ENCODE peak calls at places on chromosome 7, in five cellular contexts. J is left lung, S is suprapubic skin, B is neural progenitor cell, K is uterus. W is an unnamed sample.

GRCh38 chr7:3673524-3673923 is 372.5 kb downstream of the SDK1 start:
- DNase-seq in J (no peak), S (no peak), B (peak; percentile 72), K (no peak), W (no peak)

GRCh38 chr7:93203496-93203895 is 22.8 kb downstream of the HEPACAM2 start:
- DNase-seq in J (no peak), S (no peak), B (no peak), K (no peak), W (no peak)

GRCh38 chr7:7272294-7272693 is 90.0 kb downstream of the C1GALT1 start:
- DNase-seq in J (no peak), S (no peak), B (no peak), K (no peak), W (no peak)

GRCh38 chr7:22561895-22562593 is 62.1 kb upstream of the STEAP1B start:
- DNase-seq in J (no peak), S (no peak), B (no peak), K (no peak), W (no peak)

GRCh38 chr7:150737265-150738055 is at the start of gene GIMAP5:
- DNase-seq in J (no peak), S (no peak), B (no peak), K (no peak), W (no peak)

GRCh38 chr7:3974329-3974728 is 673.3 kb downstream of the SDK1 start:
- DNase-seq in J (no peak), S (no peak), B (no peak), K (no peak), W (no peak)

GRCh38 chr7:115728518-115728917 is 302.0 kb downstream of the TFEC start:
- DNase-seq in J (no peak), S (no peak), B (peak; percentile 73), K (no peak), W (no peak)

GRCh38 chr7:83559887-83560286 is 89.1 kb downstream of the SEMA3E start:
- DNase-seq in J (no peak), S (no peak), B (no peak), K (no peak), W (no peak)

GRCh38 chr7:31910191-31910590 is 160.0 kb downstream of the PDE1C start:
- DNase-seq in J (no peak), S (no peak), B (no peak), K (no peak), W (no peak)

GRCh38 chr7:25968205-25968993 is 183.6 kb upstream of the NFE2L3 start:
- DNase-seq in J (no peak), S (no peak), B (no peak), K (no peak), W (no peak)

GRCh38 chr7:129719980-129720732 is 108.6 kb downstream of the NRF1 start:
- DNase-seq in J (no peak), S (no peak), B (no peak), K (no peak), W (no peak)

GRCh38 chr7:159212226-159212625 is 67.6 kb upstream of the VIPR2 start:
- DNase-seq in J (no peak), S (no peak), B (no peak), K (no peak), W (no peak)
- H3K27ac ChIP-seq in J (no peak overlapping the region), S (no peak overlapping the region), B (no peak overlapping the region), K (no peak overlapping the region), W (no peak overlapping the region)

DNA sequence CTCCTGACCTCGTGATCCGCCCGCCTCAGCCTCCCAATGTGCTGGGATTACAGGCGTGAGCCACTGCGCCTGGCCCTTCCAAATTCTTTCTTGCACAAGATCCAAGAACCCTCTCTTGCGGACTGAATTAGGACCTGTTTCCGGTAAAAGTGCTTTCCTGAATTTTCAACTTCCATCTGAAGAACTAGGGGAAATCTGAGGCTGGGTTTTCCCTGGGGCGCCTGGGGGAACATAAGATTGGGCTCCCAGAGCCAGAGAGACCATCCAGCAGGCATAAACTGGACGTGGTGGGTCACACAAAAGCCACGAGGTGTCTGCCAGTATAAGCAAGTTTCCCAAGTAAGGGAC is 21.3 kb upstream of the ACHE start:
- DNase-seq in J (no peak), S (no peak), B (no peak), K (no peak), W (no peak)
- H3K4me3 ChIP-seq in J (peak overlapping the region; percentile 16), S (no peak overlapping the region), B (no peak overlapping the region), K (no peak overlapping the region), W (no peak overlapping the region)

GRCh38 chr7:134553976-134554375 is 5.1 kb downstream of the AKR1B15 start:
- DNase-seq in J (no peak), S (no peak), B (peak; percentile 44), K (no peak), W (no peak)
- TF ChIP-seq CTCF in J (no peak), S (no peak), B (peak; percentile 45), K (no peak), W (no peak)

GRCh38 chr7:51228386-51228958 is 88.1 kb downstream of the COBL start:
- DNase-seq in J (no peak), S (no peak), B (no peak), K (no peak), W (no peak)

GRCh38 chr7:51230324-51230625 is 86.3 kb downstream of the COBL start:
- DNase-seq in J (no peak), S (no peak), B (no peak), K (no peak), W (no peak)

GRCh38 chr7:51230723-51231122 is 85.9 kb downstream of the COBL start:
- DNase-seq in J (no peak), S (no peak), B (no peak), K (no peak), W (no peak)

GRCh38 chr7:51229106-51229537 is 87.5 kb downstream of the COBL start:
- DNase-seq in J (no peak), S (no peak), B (peak; percentile 16), K (no peak), W (no peak)

GRCh38 chr7:51229620-51230323 is 86.8 kb downstream of the COBL start:
- DNase-seq in J (no peak), S (no peak), B (no peak), K (no peak), W (no peak)
- H3K27ac ChIP-seq in J (peak overlapping the region; percentile 61), S (peak overlapping the region; percentile 29), B (no peak overlapping the region), K (no peak overlapping the region), W (no peak overlapping the region)

GRCh38 chr7:43589728-43590127 is 6.8 kb downstream of the STK17A start:
- DNase-seq in J (no peak), S (no peak), B (no peak), K (no peak), W (no peak)
- H3K4me3 ChIP-seq in J (no peak overlapping the region), S (no peak overlapping the region), B (no peak overlapping the region), K (no peak overlapping the region), W (no peak overlapping the region)

GRCh38 chr7:11427686-11428273 is 404.2 kb downstream of the THSD7A start:
- DNase-seq in J (no peak), S (no peak), B (peak; percentile 68), K (no peak), W (no peak)
- TF ChIP-seq CTCF in J (peak; percentile 69), S (peak; percentile 42), B (peak; percentile 87), K (peak; percentile 69), W (peak; percentile 58)

DNA sequence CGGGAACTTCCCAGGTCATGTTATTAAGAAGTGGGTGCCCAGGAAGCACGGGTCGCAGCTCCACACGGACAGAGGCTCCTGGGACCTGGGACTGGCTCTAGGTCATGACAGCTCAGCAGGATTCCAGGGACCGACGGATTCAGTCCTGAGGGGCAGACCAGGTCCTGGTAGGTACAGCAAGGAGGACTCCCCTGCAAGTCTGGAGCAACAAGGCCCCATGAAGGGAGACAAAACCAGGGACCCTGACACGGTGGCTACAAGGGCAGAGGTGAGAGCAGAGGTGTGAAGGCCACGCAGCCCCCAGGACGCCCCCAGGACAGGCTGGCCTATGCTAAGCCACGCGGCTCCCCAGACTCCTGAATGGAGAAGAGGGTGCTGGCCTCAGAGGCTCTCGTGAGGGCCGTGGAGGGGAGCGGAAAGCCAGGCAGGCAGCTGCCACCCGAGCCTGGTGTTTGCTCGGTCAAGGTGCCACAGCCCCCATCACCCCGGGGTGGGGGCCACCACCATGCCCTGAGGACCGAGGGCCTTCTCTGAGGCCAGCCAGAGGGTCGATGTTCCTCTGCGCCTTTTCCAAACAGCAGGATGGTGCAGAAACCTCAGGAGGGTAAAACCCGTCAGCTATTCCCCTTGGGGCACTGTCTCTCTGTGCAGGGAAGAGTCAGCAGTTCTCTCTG is 348.9 kb downstream of the PTPRN2 start:
- DNase-seq in J (no peak), S (no peak), B (no peak), K (no peak), W (no peak)
- H3K27ac ChIP-seq in J (no peak overlapping the region), S (no peak overlapping the region), B (no peak overlapping the region), K (no peak overlapping the region), W (no peak overlapping the region)

DNA sequence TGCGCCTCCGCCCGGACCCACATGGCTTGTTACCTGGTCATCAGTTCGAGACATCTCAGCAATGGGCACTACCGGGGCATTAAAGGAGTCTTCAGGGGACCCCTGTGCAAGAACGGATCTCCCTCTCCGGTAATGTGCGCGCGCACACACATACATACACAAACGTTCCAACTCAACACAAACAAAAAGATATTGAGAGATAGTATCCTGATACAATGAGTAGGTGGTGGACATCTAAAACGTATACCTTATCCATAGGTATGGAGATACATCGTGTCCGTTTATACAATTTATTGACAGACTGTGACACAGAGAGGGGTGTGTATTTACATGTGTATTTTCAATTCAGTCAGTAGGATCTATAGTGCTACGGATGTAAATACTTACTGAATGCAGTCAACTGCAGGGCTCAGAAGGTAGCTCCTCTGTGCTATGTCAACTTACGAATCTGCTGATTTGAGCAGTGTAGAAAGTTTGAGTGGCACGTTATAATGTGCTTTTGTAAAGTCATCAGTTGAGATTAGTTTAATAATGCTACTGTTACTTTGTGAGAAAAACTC is 536 bp downstream of the ZNF804B start:
- DNase-seq in J (no peak), S (no peak), B (no peak), K (no peak), W (no peak)
- H3K4me3 ChIP-seq in J (no peak overlapping the region), S (peak overlapping the region; percentile 47), B (peak overlapping the region; percentile 52), K (no peak overlapping the region), W (no peak overlapping the region)

GRCh38 chr7:131773413-131773812 is 217.0 kb upstream of the PODXL start:
- DNase-seq in J (no peak), S (no peak), B (no peak), K (no peak), W (no peak)

GRCh38 chr7:131769241-131769640 is 212.8 kb upstream of the PODXL start:
- DNase-seq in J (no peak), S (no peak), B (no peak), K (no peak), W (no peak)

GRCh38 chr7:131778601-131779000 is 222.2 kb upstream of the PODXL start:
- DNase-seq in J (no peak), S (no peak), B (no peak), K (no peak), W (no peak)

DNA sequence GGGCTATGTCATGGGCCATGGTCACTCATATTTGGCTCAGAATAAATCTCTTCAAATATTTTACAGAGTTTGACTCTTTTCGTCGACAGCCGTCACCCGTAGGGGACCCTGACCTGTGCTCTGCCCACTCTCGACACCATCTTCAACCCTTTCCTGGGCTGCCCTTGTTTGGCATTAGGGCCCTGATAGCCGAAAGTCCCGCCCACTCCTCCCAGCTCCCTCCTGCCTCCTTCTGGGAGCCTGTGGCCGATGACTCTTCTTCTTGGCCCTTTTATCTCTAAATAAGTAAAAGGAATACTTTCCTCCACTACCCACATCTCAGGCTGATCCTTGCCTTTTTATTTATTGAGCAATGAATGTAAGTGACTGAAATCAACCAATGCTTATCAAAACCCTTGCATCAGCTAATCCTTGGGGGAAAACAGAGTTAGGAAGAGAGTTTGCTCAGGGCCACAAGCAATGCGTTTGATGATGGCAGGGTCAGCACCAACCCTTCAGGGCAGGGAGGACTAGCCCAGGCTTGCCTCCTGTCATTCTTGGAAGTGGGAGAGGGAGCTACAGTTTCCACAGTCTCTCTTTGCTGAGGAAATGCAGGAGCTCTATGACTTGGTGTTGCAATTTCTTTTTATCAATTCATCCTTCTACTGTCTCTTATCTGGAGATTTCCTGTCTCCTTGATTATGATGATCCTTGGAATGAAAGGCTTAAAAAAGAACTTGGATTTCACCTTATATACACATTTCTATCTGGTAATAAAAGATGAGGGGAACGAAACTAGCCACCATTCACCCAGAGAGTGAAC is 218.2 kb upstream of the PODXL start:
- DNase-seq in J (no peak), S (no peak), B (no peak), K (no peak), W (no peak)
- TF ChIP-seq CTCF in J (no peak), S (no peak), B (no peak), K (no peak), W (no peak)

W was measured in adrenal gland.